ENCODE peak calls at places on chromosomes 5 and 9, in nine cellular contexts. A is activated naive CD8-positive, alpha-beta T cell treated with anti-CD3 and anti-CD28 coated beads, Interleukin-2, amount 50 U/mL, for 24 hours; J is NCI-H460; N is RCC 7860; R is hippocampal formation; O is adipocyte; D is substantia nigra; G is cardiac fibroblast; K is HAP-1. E is an unnamed sample.

GRCh38 chr5:168532471-168532870 is 3.4 kb downstream of the FBLL1 start:
- DNase-seq in K (no peak), A (no peak), R (no peak), G (no peak), O (no peak), N (no peak), D (no peak), J (no peak), E (no peak)

GRCh38 chr9:88737876-88738275 is 202.9 kb downstream of the NXNL2 start:
- DNase-seq in J (no peak), A (no peak), R (no peak), O (no peak), N (no peak), G (peak), K (no peak), D (no peak), E (no peak)

GRCh38 chr5:96468956-96469355 is 35.9 kb upstream of the PCSK1 start:
- DNase-seq in K (no peak), R (no peak), A (no peak), G (no peak), D (no peak), O (no peak), J (no peak), N (peak), E (no peak)

GRCh38 chr9:90271707-90272106 is 370.9 kb downstream of the DIRAS2 start:
- DNase-seq in N (no peak), K (no peak), A (no peak), O (no peak), D (no peak), J (no peak), G (no peak), R (no peak), E (no peak)

GRCh38 chr5:57816108-57816507 is 333.5 kb upstream of the ACTBL2 start:
- DNase-seq in K (no peak), A (no peak), G (peak), D (no peak), R (no peak), J (peak), N (peak), O (peak), E (no peak)

GRCh38 chr5:17056056-17056690 is 120.1 kb upstream of the MYO10 start:
- DNase-seq in O (peak), K (peak), D (no peak), A (no peak), R (no peak), G (peak), J (no peak), N (peak), E (no peak)

GRCh38 chr9:34513567-34514214 is 9.1 kb downstream of the ENHO start:
- DNase-seq in N (no peak), G (peak), K (peak), R (no peak), J (no peak), D (no peak), A (no peak), O (no peak), E (no peak)

GRCh38 chr5:88707216-88707965 is 175.6 kb downstream of the MEF2C start:
- DNase-seq in K (peak), O (no peak), R (no peak), J (no peak), G (no peak), A (no peak), N (peak), D (no peak), E (no peak)